ENCODE peak calls at places on chromosome 10, in nine cellular contexts. H is fibroblast of villous mesenchyme, C is GM10248, F is lower lobe of right lung, G is astrocyte, U is colonic mucosa, P is HCT116, A is retinal pigment epithelial cell, R is kidney epithelial cell. V is an unnamed sample.
A peak's percentile ranks its signal among the peaks of the same experiment; 100 is the strongest.

GRCh38 chr10:86936661-86937501 is 20.5 kb downstream of the MMRN2 start:
- DNase-seq in H (peak; percentile 32), C (no peak), F (no peak), G (peak; percentile 40), U (no peak), P (no peak), A (no peak), R (no peak), V (no peak)

GRCh38 chr10:95552680-95553342 is 8.4 kb downstream of the SORBS1 start:
- DNase-seq in H (no peak), C (no peak), F (no peak), G (no peak), U (peak; percentile 58), P (no peak), A (no peak), R (peak; percentile 58), V (no peak)

GRCh38 chr10:13629116-13629515 is 42.4 kb downstream of the PRPF18 start:
- DNase-seq in H (peak; percentile 56), C (no peak), F (no peak), G (peak; percentile 49), U (no peak), P (no peak), A (no peak), R (no peak), V (no peak)

GRCh38 chr10:61271127-61271780 is 181.9 kb downstream of the TMEM26 start:
- DNase-seq in H (peak; percentile 77), C (no peak), F (no peak), G (peak; percentile 80), U (no peak), P (no peak), A (peak; percentile 41), R (peak; percentile 31), V (no peak)

GRCh38 chr10:43209651-43210141 is 57.2 kb downstream of the RASGEF1A start:
- DNase-seq in H (no peak), C (no peak), F (peak; percentile 40), G (no peak), U (no peak), P (no peak), A (no peak), R (no peak), V (no peak)

GRCh38 chr10:84308021-84308420 is 20.4 kb upstream of the CCSER2 start:
- DNase-seq in H (no peak), C (no peak), F (no peak), G (peak; percentile 8), U (no peak), P (no peak), A (no peak), R (no peak), V (no peak)

GRCh38 chr10:1404953-1405260 is 332.4 kb downstream of the ADARB2 start:
- DNase-seq in H (no peak), C (no peak), F (no peak), G (no peak), U (no peak), P (no peak), A (no peak), R (no peak), V (no peak)

GRCh38 chr10:96967847-96968246 is 135.7 kb downstream of the LCOR start:
- DNase-seq in H (peak; percentile 33), C (no peak), F (no peak), G (peak; percentile 59), U (no peak), P (no peak), A (no peak), R (no peak), V (no peak)

GRCh38 chr10:49008505-49009202 is 69.0 kb upstream of the LRRC18 start:
- DNase-seq in H (peak; percentile 12), C (no peak), F (no peak), G (no peak), U (no peak), P (no peak), A (no peak), R (no peak), V (no peak)

GRCh38 chr10:122242266-122242665 is 28.8 kb upstream of the BTBD16 start:
- DNase-seq in H (no peak), C (no peak), F (no peak), G (no peak), U (no peak), P (no peak), A (no peak), R (no peak), V (no peak)

GRCh38 chr10:73774637-73775036 is 7.2 kb upstream of the CHCHD1 start:
- DNase-seq in H (peak; percentile 41), C (no peak), F (no peak), G (no peak), U (no peak), P (no peak), A (no peak), R (no peak), V (no peak)

GRCh38 chr10:88385601-88386203 is 197.4 kb downstream of the RNLS start:
- DNase-seq in H (peak; percentile 32), C (peak; percentile 54), F (peak; percentile 65), G (no peak), U (peak; percentile 97), P (peak; percentile 75), A (peak; percentile 31), R (peak; percentile 37), V (peak; percentile 66)

GRCh38 chr10:3398825-3399646 is 226.5 kb upstream of the PITRM1 start:
- DNase-seq in H (no peak), C (no peak), F (no peak), G (no peak), U (no peak), P (no peak), A (no peak), R (no peak), V (no peak)

GRCh38 chr10:73956476-73957338 is 41.2 kb upstream of the VCL start:
- DNase-seq in H (peak; percentile 77), C (peak; percentile 69), F (no peak), G (peak; percentile 61), U (peak; percentile 24), P (no peak), A (no peak), R (no peak), V (peak; percentile 53)

GRCh38 chr10:123147635-123148413 is at the start of gene HMX2:
- DNase-seq in H (no peak), C (peak; percentile 71), F (no peak), G (no peak), U (no peak), P (no peak), A (no peak), R (no peak), V (peak; percentile 74)

GRCh38 chr10:103548581-103549348 is 55.3 kb downstream of the NEURL1 start:
- DNase-seq in H (no peak), C (no peak), F (no peak), G (no peak), U (peak; percentile 76), P (no peak), A (no peak), R (no peak), V (no peak)

GRCh38 chr10:71868192-71868697 is 17.2 kb upstream of the PSAP start:
- DNase-seq in H (peak; percentile 90), C (no peak), F (peak; percentile 68), G (peak; percentile 85), U (peak; percentile 55), P (no peak), A (peak; percentile 92), R (peak; percentile 77), V (peak; percentile 33)

GRCh38 chr10:111598433-111599059 is 521.7 kb downstream of the ADRA2A start:
- DNase-seq in H (peak; percentile 56), C (peak; percentile 34), F (no peak), G (peak; percentile 17), U (peak; percentile 57), P (peak; percentile 60), A (peak; percentile 4), R (no peak), V (peak; percentile 58)

GRCh38 chr10:111595173-111595572 is 518.3 kb downstream of the ADRA2A start:
- DNase-seq in H (no peak), C (no peak), F (no peak), G (no peak), U (no peak), P (no peak), A (no peak), R (no peak), V (no peak)

GRCh38 chr10:111600772-111601171 is 523.9 kb downstream of the ADRA2A start:
- DNase-seq in H (no peak), C (no peak), F (no peak), G (no peak), U (peak; percentile 21), P (no peak), A (no peak), R (no peak), V (no peak)
- TF ChIP-seq CTCF in H (no peak), C (no peak), F (no peak), G (no peak), U (no peak), P (no peak), A (no peak), R (no peak), V (no peak)

GRCh38 chr10:15262036-15262713 is 93.7 kb upstream of the NMT2 start:
- DNase-seq in H (peak; percentile 30), C (no peak), F (no peak), G (peak; percentile 7), U (peak; percentile 39), P (no peak), A (no peak), R (no peak), V (no peak)
- TF ChIP-seq CTCF in H (peak; percentile 45), C (no peak), F (peak; percentile 28), G (no peak), U (peak; percentile 27), P (peak; percentile 36), A (peak; percentile 58), R (peak; percentile 44), V (no peak)

GRCh38 chr10:77497748-77498147 is 139.9 kb downstream of the KCNMA1 start:
- DNase-seq in H (no peak), C (no peak), F (no peak), G (no peak), U (no peak), P (no peak), A (no peak), R (no peak), V (no peak)

GRCh38 chr10:77496941-77497420 is 140.6 kb downstream of the KCNMA1 start:
- DNase-seq in H (no peak), C (no peak), F (no peak), G (peak; percentile 51), U (no peak), P (no peak), A (no peak), R (no peak), V (no peak)

GRCh38 chr10:77493239-77493806 is 144.3 kb downstream of the KCNMA1 start:
- DNase-seq in H (no peak), C (no peak), F (no peak), G (no peak), U (no peak), P (no peak), A (no peak), R (no peak), V (no peak)

GRCh38 chr10:77493851-77494788 is 143.5 kb downstream of the KCNMA1 start:
- DNase-seq in H (peak; percentile 67), C (no peak), F (no peak), G (peak; percentile 44), U (no peak), P (peak; percentile 32), A (no peak), R (no peak), V (no peak)

GRCh38 chr10:77494789-77495541 is 142.6 kb downstream of the KCNMA1 start:
- DNase-seq in H (no peak), C (no peak), F (no peak), G (no peak), U (no peak), P (no peak), A (no peak), R (no peak), V (no peak)
- TF ChIP-seq CTCF in H (no peak), C (no peak), F (no peak), G (no peak), U (no peak), P (no peak), A (no peak), R (no peak), V (no peak)

GRCh38 chr10:59719374-59719773 is 9.7 kb upstream of the SLC16A9 start:
- DNase-seq in H (no peak), C (no peak), F (no peak), G (no peak), U (no peak), P (no peak), A (no peak), R (no peak), V (no peak)
- TF ChIP-seq CTCF in H (peak; percentile 17), C (no peak), F (no peak), G (no peak), U (no peak), P (no peak), A (peak; percentile 16), R (peak; percentile 15), V (no peak)

V was measured in activated CD8-positive, alpha-beta T cell treated with anti-CD3 and anti-CD28 coated beads for 36 hours.